ENCODE peak calls at places on chromosomes 5 and 9, in seven cellular contexts. One of them, this sample, is unnamed.

GRCh38 chr5:83498585-83498984 is 27.0 kb downstream of the VCAN start:
- DNase-seq in stromal cell of bone marrow: no peak
- DNase-seq in KG1: no peak
- DNase-seq in HTR-8/SVneo: no peak
- DNase-seq in NCI-H1092 treated with DMSO at 0.1 percent for 48 hours: no peak
- DNase-seq in hepatocyte: no peak
- DNase-seq in G401: no peak
- DNase-seq in this sample: no peak

GRCh38 chr9:34139477-34140146 is 13.1 kb upstream of the DCAF12 start:
- DNase-seq in stromal cell of bone marrow: peak
- DNase-seq in KG1: no peak
- DNase-seq in HTR-8/SVneo: peak
- DNase-seq in NCI-H1092 treated with DMSO at 0.1 percent for 48 hours: peak
- DNase-seq in hepatocyte: peak
- DNase-seq in G401: peak
- DNase-seq in this sample: peak

GRCh38 chr5:171622010-171622409 is 163.6 kb upstream of the SMIM23 start:
- DNase-seq in stromal cell of bone marrow: no peak
- DNase-seq in KG1: no peak
- DNase-seq in HTR-8/SVneo: no peak
- DNase-seq in NCI-H1092 treated with DMSO at 0.1 percent for 48 hours: no peak
- DNase-seq in hepatocyte: no peak
- DNase-seq in G401: peak
- DNase-seq in this sample: no peak

GRCh38 chr9:29150606-29151005 is 1577.3 kb upstream of the C9orf72 start:
- DNase-seq in stromal cell of bone marrow: peak
- DNase-seq in KG1: no peak
- DNase-seq in HTR-8/SVneo: no peak
- DNase-seq in NCI-H1092 treated with DMSO at 0.1 percent for 48 hours: no peak
- DNase-seq in hepatocyte: no peak
- DNase-seq in G401: no peak
- DNase-seq in this sample: no peak

GRCh38 chr5:130520211-130520610 is 615.9 kb downstream of the CHSY3 start:
- DNase-seq in stromal cell of bone marrow: no peak
- DNase-seq in KG1: no peak
- DNase-seq in HTR-8/SVneo: no peak
- DNase-seq in NCI-H1092 treated with DMSO at 0.1 percent for 48 hours: no peak
- DNase-seq in hepatocyte: no peak
- DNase-seq in G401: no peak
- DNase-seq in this sample: no peak

GRCh38 chr9:4738866-4739586 is 2.0 kb downstream of the AK3 start:
- DNase-seq in stromal cell of bone marrow: no peak
- DNase-seq in KG1: no peak
- DNase-seq in HTR-8/SVneo: no peak
- DNase-seq in NCI-H1092 treated with DMSO at 0.1 percent for 48 hours: no peak
- DNase-seq in hepatocyte: peak
- DNase-seq in G401: no peak
- DNase-seq in this sample: no peak

GRCh38 chr5:9599391-9599790 is 30.8 kb downstream of the TAS2R1 start:
- DNase-seq in stromal cell of bone marrow: no peak
- DNase-seq in KG1: no peak
- DNase-seq in HTR-8/SVneo: no peak
- DNase-seq in NCI-H1092 treated with DMSO at 0.1 percent for 48 hours: no peak
- DNase-seq in hepatocyte: no peak
- DNase-seq in G401: no peak
- DNase-seq in this sample: no peak

GRCh38 chr5:178474562-178475184 is 115.5 kb downstream of the COL23A1 start:
- DNase-seq in stromal cell of bone marrow: no peak
- DNase-seq in KG1: no peak
- DNase-seq in HTR-8/SVneo: no peak
- DNase-seq in NCI-H1092 treated with DMSO at 0.1 percent for 48 hours: no peak
- DNase-seq in hepatocyte: peak
- DNase-seq in G401: no peak
- DNase-seq in this sample: no peak

GRCh38 chr5:91025956-91026355 is 357.2 kb downstream of the ARRDC3 start:
- DNase-seq in stromal cell of bone marrow: no peak
- DNase-seq in KG1: no peak
- DNase-seq in HTR-8/SVneo: no peak
- DNase-seq in NCI-H1092 treated with DMSO at 0.1 percent for 48 hours: no peak
- DNase-seq in hepatocyte: no peak
- DNase-seq in G401: no peak
- DNase-seq in this sample: no peak

GRCh38 chr5:144427871-144428270 is 257.2 kb downstream of the KCTD16 start:
- DNase-seq in stromal cell of bone marrow: no peak
- DNase-seq in KG1: no peak
- DNase-seq in HTR-8/SVneo: no peak
- DNase-seq in NCI-H1092 treated with DMSO at 0.1 percent for 48 hours: no peak
- DNase-seq in hepatocyte: no peak
- DNase-seq in G401: no peak
- DNase-seq in this sample: no peak

GRCh38 chr9:107462691-107463090 is 26.9 kb downstream of the KLF4 start:
- DNase-seq in stromal cell of bone marrow: peak
- DNase-seq in KG1: no peak
- DNase-seq in HTR-8/SVneo: no peak
- DNase-seq in NCI-H1092 treated with DMSO at 0.1 percent for 48 hours: no peak
- DNase-seq in hepatocyte: no peak
- DNase-seq in G401: no peak
- DNase-seq in this sample: no peak

This sample was measured in ascending aorta.